ENCODE peak calls at places on chromosome 19, in seven cellular contexts. One of them, this sample, is unnamed.
A peak's percentile ranks its signal among the peaks of the same experiment; 100 is the strongest.

GRCh38 chr19:29629836-29630534 is 23.9 kb downstream of the POP4 start:
- DNase-seq in fibroblast of lung: no peak
- DNase-seq in CD4-positive, alpha-beta T cell: no peak
- DNase-seq in mesothelial cell of epicardium: no peak
- DNase-seq in neural progenitor cell: no peak
- DNase-seq in CD8-positive, alpha-beta T cell: no peak
- DNase-seq in uterus: no peak
- DNase-seq in this sample: no peak

GRCh38 chr19:41565384-41565730 is 10.6 kb upstream of the CEACAM21 start:
- DNase-seq in fibroblast of lung: no peak
- DNase-seq in uterus: no peak
- DNase-seq in neural progenitor cell: no peak
- DNase-seq in CD8-positive, alpha-beta T cell: no peak
- DNase-seq in mesothelial cell of epicardium: no peak
- DNase-seq in CD4-positive, alpha-beta T cell: no peak
- DNase-seq in this sample: no peak

GRCh38 chr19:5259750-5260149 is 80.9 kb downstream of the PTPRS start:
- DNase-seq in neural progenitor cell: no peak
- DNase-seq in CD8-positive, alpha-beta T cell: no peak
- DNase-seq in fibroblast of lung: no peak
- DNase-seq in mesothelial cell of epicardium: no peak
- DNase-seq in uterus: no peak
- DNase-seq in CD4-positive, alpha-beta T cell: no peak
- DNase-seq in this sample: no peak

GRCh38 chr19:33409906-33410685 is 36.6 kb downstream of the CEBPG start:
- DNase-seq in fibroblast of lung: no peak
- DNase-seq in CD8-positive, alpha-beta T cell: no peak
- DNase-seq in uterus: no peak
- DNase-seq in neural progenitor cell: no peak
- DNase-seq in CD4-positive, alpha-beta T cell: no peak
- DNase-seq in mesothelial cell of epicardium: no peak
- DNase-seq in this sample: no peak

GRCh38 chr19:13343514-13343913 is 162.8 kb downstream of the CACNA1A start:
- DNase-seq in CD4-positive, alpha-beta T cell: no peak
- DNase-seq in uterus: no peak
- DNase-seq in fibroblast of lung: no peak
- DNase-seq in CD8-positive, alpha-beta T cell: no peak
- DNase-seq in mesothelial cell of epicardium: no peak
- DNase-seq in neural progenitor cell: no peak
- DNase-seq in this sample: no peak

GRCh38 chr19:58291943-58292342 is 13.2 kb downstream of the ZNF8 start:
- DNase-seq in mesothelial cell of epicardium: no peak
- DNase-seq in fibroblast of lung: no peak
- DNase-seq in neural progenitor cell: no peak
- DNase-seq in uterus: no peak
- DNase-seq in CD8-positive, alpha-beta T cell: no peak
- DNase-seq in CD4-positive, alpha-beta T cell: no peak
- DNase-seq in this sample: no peak

GRCh38 chr19:4075373-4075772 is 8.7 kb upstream of the ZBTB7A start:
- DNase-seq in neural progenitor cell: no peak
- DNase-seq in uterus: no peak
- DNase-seq in mesothelial cell of epicardium: no peak
- DNase-seq in CD8-positive, alpha-beta T cell: no peak
- DNase-seq in fibroblast of lung: no peak
- DNase-seq in CD4-positive, alpha-beta T cell: no peak
- DNase-seq in this sample: no peak

GRCh38 chr19:35451278-35452096 is 3.4 kb downstream of the FFAR2 start:
- DNase-seq in CD4-positive, alpha-beta T cell: no peak
- DNase-seq in mesothelial cell of epicardium: no peak
- DNase-seq in neural progenitor cell: no peak
- DNase-seq in uterus: no peak
- DNase-seq in CD8-positive, alpha-beta T cell: no peak
- DNase-seq in fibroblast of lung: no peak
- DNase-seq in this sample: no peak

GRCh38 chr19:4578552-4579248 is 19.2 kb upstream of the SEMA6B start:
- DNase-seq in fibroblast of lung: no peak
- DNase-seq in CD8-positive, alpha-beta T cell: no peak
- DNase-seq in CD4-positive, alpha-beta T cell: no peak
- DNase-seq in mesothelial cell of epicardium: no peak
- DNase-seq in neural progenitor cell: no peak
- DNase-seq in uterus: no peak
- DNase-seq in this sample: no peak

GRCh38 chr19:31214086-31214485 is 135.2 kb downstream of the TSHZ3 start:
- DNase-seq in mesothelial cell of epicardium: no peak
- DNase-seq in uterus: peak; percentile 40
- DNase-seq in CD8-positive, alpha-beta T cell: peak; percentile 86
- DNase-seq in neural progenitor cell: no peak
- DNase-seq in fibroblast of lung: peak; percentile 99
- DNase-seq in CD4-positive, alpha-beta T cell: peak; percentile 72
- DNase-seq in this sample: no peak

GRCh38 chr19:35710784-35711723 is 6.7 kb downstream of the ZBTB32 start:
- DNase-seq in neural progenitor cell: no peak
- DNase-seq in mesothelial cell of epicardium: no peak
- DNase-seq in uterus: no peak
- DNase-seq in CD4-positive, alpha-beta T cell: no peak
- DNase-seq in fibroblast of lung: no peak
- DNase-seq in CD8-positive, alpha-beta T cell: no peak
- DNase-seq in this sample: no peak

GRCh38 chr19:8245869-8246835 is 37.0 kb downstream of the CERS4 start:
- DNase-seq in fibroblast of lung: no peak
- DNase-seq in uterus: no peak
- DNase-seq in mesothelial cell of epicardium: no peak
- DNase-seq in neural progenitor cell: no peak
- DNase-seq in CD4-positive, alpha-beta T cell: no peak
- DNase-seq in CD8-positive, alpha-beta T cell: no peak
- DNase-seq in this sample: no peak

GRCh38 chr19:49638360-49638759 is 1.6 kb downstream of the RRAS start:
- DNase-seq in fibroblast of lung: no peak
- DNase-seq in uterus: peak; percentile 43
- DNase-seq in mesothelial cell of epicardium: no peak
- DNase-seq in neural progenitor cell: peak; percentile 69
- DNase-seq in CD4-positive, alpha-beta T cell: no peak
- DNase-seq in CD8-positive, alpha-beta T cell: no peak
- DNase-seq in this sample: no peak

GRCh38 chr19:3784607-3785463 is 1.3 kb downstream of the MATK start:
- DNase-seq in mesothelial cell of epicardium: no peak
- DNase-seq in CD4-positive, alpha-beta T cell: no peak
- DNase-seq in neural progenitor cell: peak; percentile 2
- DNase-seq in uterus: no peak
- DNase-seq in fibroblast of lung: no peak
- DNase-seq in CD8-positive, alpha-beta T cell: no peak
- DNase-seq in this sample: no peak

GRCh38 chr19:19489804-19490204 is 25.5 kb downstream of the TSSK6 start:
- DNase-seq in neural progenitor cell: peak; percentile 16
- DNase-seq in fibroblast of lung: no peak
- DNase-seq in mesothelial cell of epicardium: no peak
- DNase-seq in uterus: no peak
- DNase-seq in CD4-positive, alpha-beta T cell: no peak
- DNase-seq in CD8-positive, alpha-beta T cell: no peak
- DNase-seq in this sample: no peak

GRCh38 chr19:18160792-18161690 is 8.1 kb downstream of the PIK3R2 start:
- DNase-seq in neural progenitor cell: peak; percentile 88
- DNase-seq in CD8-positive, alpha-beta T cell: peak; percentile 77
- DNase-seq in uterus: peak; percentile 78
- DNase-seq in fibroblast of lung: peak; percentile 49
- DNase-seq in CD4-positive, alpha-beta T cell: peak; percentile 76
- DNase-seq in mesothelial cell of epicardium: peak; percentile 68
- DNase-seq in this sample: peak; percentile 76

GRCh38 chr19:1154731-1155351 is 19.2 kb downstream of the SBNO2 start:
- DNase-seq in fibroblast of lung: peak; percentile 90
- DNase-seq in CD8-positive, alpha-beta T cell: no peak
- DNase-seq in CD4-positive, alpha-beta T cell: no peak
- DNase-seq in neural progenitor cell: no peak
- DNase-seq in mesothelial cell of epicardium: no peak
- DNase-seq in uterus: peak; percentile 91
- DNase-seq in this sample: no peak

GRCh38 chr19:5686647-5687359 is 3.3 kb upstream of the RPL36 start:
- DNase-seq in fibroblast of lung: peak; percentile 92
- DNase-seq in neural progenitor cell: peak; percentile 98
- DNase-seq in CD8-positive, alpha-beta T cell: peak; percentile 96
- DNase-seq in mesothelial cell of epicardium: peak; percentile 81
- DNase-seq in CD4-positive, alpha-beta T cell: peak; percentile 96
- DNase-seq in uterus: peak; percentile 98
- DNase-seq in this sample: peak; percentile 100

GRCh38 chr19:33444993-33445751 is 71.7 kb downstream of the CEBPG start:
- DNase-seq in mesothelial cell of epicardium: no peak
- DNase-seq in CD4-positive, alpha-beta T cell: no peak
- DNase-seq in uterus: no peak
- DNase-seq in fibroblast of lung: no peak
- DNase-seq in neural progenitor cell: no peak
- DNase-seq in CD8-positive, alpha-beta T cell: no peak
- DNase-seq in this sample: no peak

GRCh38 chr19:38685666-38686529 is 38.4 kb downstream of the ACTN4 start:
- DNase-seq in uterus: no peak
- DNase-seq in neural progenitor cell: peak; percentile 80
- DNase-seq in mesothelial cell of epicardium: no peak
- DNase-seq in CD8-positive, alpha-beta T cell: no peak
- DNase-seq in fibroblast of lung: peak; percentile 67
- DNase-seq in CD4-positive, alpha-beta T cell: no peak
- DNase-seq in this sample: no peak

GRCh38 chr19:51246153-51246552 is 4.7 kb upstream of the SIGLECL1 start:
- DNase-seq in uterus: no peak
- DNase-seq in neural progenitor cell: no peak
- DNase-seq in fibroblast of lung: no peak
- DNase-seq in CD8-positive, alpha-beta T cell: no peak
- DNase-seq in CD4-positive, alpha-beta T cell: no peak
- DNase-seq in mesothelial cell of epicardium: no peak
- DNase-seq in this sample: no peak

GRCh38 chr19:50453243-50453642 is 20.6 kb downstream of the MYBPC2 start:
- DNase-seq in mesothelial cell of epicardium: no peak
- DNase-seq in CD4-positive, alpha-beta T cell: no peak
- DNase-seq in uterus: no peak
- DNase-seq in CD8-positive, alpha-beta T cell: no peak
- DNase-seq in neural progenitor cell: no peak
- DNase-seq in fibroblast of lung: no peak
- DNase-seq in this sample: no peak

GRCh38 chr19:47741544-47742125 is 3.7 kb upstream of the NOP53 start:
- DNase-seq in fibroblast of lung: no peak
- DNase-seq in mesothelial cell of epicardium: no peak
- DNase-seq in uterus: no peak
- DNase-seq in CD4-positive, alpha-beta T cell: no peak
- DNase-seq in neural progenitor cell: no peak
- DNase-seq in CD8-positive, alpha-beta T cell: no peak
- DNase-seq in this sample: no peak

GRCh38 chr19:46225558-46226004 is 4.0 kb upstream of the IGFL1 start:
- DNase-seq in neural progenitor cell: peak; percentile 57
- DNase-seq in CD8-positive, alpha-beta T cell: no peak
- DNase-seq in uterus: no peak
- DNase-seq in fibroblast of lung: peak; percentile 31
- DNase-seq in CD4-positive, alpha-beta T cell: no peak
- DNase-seq in mesothelial cell of epicardium: no peak
- DNase-seq in this sample: no peak
- TF ChIP-seq CTCF in neural progenitor cell: no peak
- TF ChIP-seq CTCF in CD8-positive, alpha-beta T cell: no peak
- TF ChIP-seq CTCF in uterus: no peak
- TF ChIP-seq CTCF in fibroblast of lung: no peak
- TF ChIP-seq CTCF in CD4-positive, alpha-beta T cell: no peak
- TF ChIP-seq CTCF in mesothelial cell of epicardium: no peak
- TF ChIP-seq CTCF in this sample: no peak

GRCh38 chr19:56120371-56121179 is 520 bp downstream of the ZNF787 start:
- DNase-seq in fibroblast of lung: peak; percentile 70
- DNase-seq in neural progenitor cell: peak; percentile 74
- DNase-seq in mesothelial cell of epicardium: peak; percentile 78
- DNase-seq in uterus: peak; percentile 76
- DNase-seq in CD8-positive, alpha-beta T cell: peak; percentile 73
- DNase-seq in CD4-positive, alpha-beta T cell: peak; percentile 69
- DNase-seq in this sample: peak; percentile 56
- TF ChIP-seq CTCF in fibroblast of lung: no peak
- TF ChIP-seq CTCF in neural progenitor cell: no peak
- TF ChIP-seq CTCF in mesothelial cell of epicardium: no peak
- TF ChIP-seq CTCF in uterus: no peak
- TF ChIP-seq CTCF in CD8-positive, alpha-beta T cell: no peak
- TF ChIP-seq CTCF in CD4-positive, alpha-beta T cell: peak; percentile 17
- TF ChIP-seq CTCF in this sample: peak; percentile 32

GRCh38 chr19:46721269-46722003 is 4.5 kb upstream of the PRKD2 start:
- DNase-seq in uterus: no peak
- DNase-seq in CD4-positive, alpha-beta T cell: no peak
- DNase-seq in neural progenitor cell: peak; percentile 46
- DNase-seq in fibroblast of lung: no peak
- DNase-seq in mesothelial cell of epicardium: no peak
- DNase-seq in CD8-positive, alpha-beta T cell: no peak
- DNase-seq in this sample: no peak
- TF ChIP-seq CTCF in uterus: no peak
- TF ChIP-seq CTCF in CD4-positive, alpha-beta T cell: no peak
- TF ChIP-seq CTCF in neural progenitor cell: peak; percentile 44
- TF ChIP-seq CTCF in fibroblast of lung: no peak
- TF ChIP-seq CTCF in mesothelial cell of epicardium: no peak
- TF ChIP-seq CTCF in CD8-positive, alpha-beta T cell: no peak
- TF ChIP-seq CTCF in this sample: peak; percentile 29

GRCh38 chr19:11460207-11460606 is 20.6 kb downstream of the ELAVL3 start:
- DNase-seq in neural progenitor cell: no peak
- DNase-seq in CD4-positive, alpha-beta T cell: no peak
- DNase-seq in uterus: no peak
- DNase-seq in mesothelial cell of epicardium: no peak
- DNase-seq in fibroblast of lung: no peak
- DNase-seq in CD8-positive, alpha-beta T cell: no peak
- DNase-seq in this sample: no peak
- TF ChIP-seq CTCF in neural progenitor cell: peak; percentile 27
- TF ChIP-seq CTCF in CD4-positive, alpha-beta T cell: no peak
- TF ChIP-seq CTCF in uterus: no peak
- TF ChIP-seq CTCF in mesothelial cell of epicardium: no peak
- TF ChIP-seq CTCF in fibroblast of lung: no peak
- TF ChIP-seq CTCF in CD8-positive, alpha-beta T cell: no peak
- TF ChIP-seq CTCF in this sample: peak; percentile 28

This sample was measured in neural crest cell.